ENCODE peak calls at places on chromosomes 13 and 19, in ten cellular contexts. Y is GM23248; V is CD8-positive, alpha-beta T cell; R is ascending aorta; P is Peyer's patch; D is A549; I is IMR-90; M is tibial artery; Q is right cardiac atrium; C is PC-3. H is an unnamed sample. For H3K4me1, the result is how much of the 10 kb centered on the place peaks cover.

GRCh38 chr13:89061821-89062220 is 1390.7 kb downstream of the SLITRK5 start:
- DNase-seq in Y (no peak), V (no peak), R (no peak), P (no peak), D (no peak), I (no peak), M (no peak), Q (no peak), C (peak), H (no peak)

GRCh38 chr13:27861165-27861564 is 58.6 kb upstream of the PDX1 start:
- DNase-seq in Y (no peak), V (no peak), R (no peak), P (no peak), D (no peak), I (no peak), M (no peak), Q (no peak), C (no peak), H (no peak)

GRCh38 chr13:108985166-108985565 is 355.8 kb downstream of the MYO16 start:
- DNase-seq in Y (no peak), V (no peak), R (no peak), P (no peak), D (no peak), I (no peak), M (no peak), Q (no peak), C (no peak), H (no peak)

GRCh38 chr19:15093001-15093400 is 11.0 kb downstream of the OR1I1 start:
- DNase-seq in Y (no peak), V (no peak), R (no peak), P (no peak), D (no peak), I (no peak), M (no peak), Q (no peak), C (no peak), H (no peak)

GRCh38 chr13:33285420-33286124 is at the start of gene STARD13:
- DNase-seq in Y (peak), V (no peak), R (peak), P (peak), D (peak), I (peak), M (peak), Q (peak), C (peak), H (peak)

GRCh38 chr19:48329167-48329891 is 4.0 kb downstream of the EMP3 start:
- DNase-seq in Y (peak), V (peak), R (no peak), P (peak), D (no peak), I (peak), M (no peak), Q (no peak), C (peak), H (peak)

GRCh38 chr19:13334801-13335481 is 171.3 kb downstream of the CACNA1A start:
- DNase-seq in Y (no peak), V (no peak), R (no peak), P (no peak), D (no peak), I (no peak), M (no peak), Q (no peak), C (peak), H (no peak)

GRCh38 chr19:6711078-6711361 is 9.4 kb downstream of the C3 start:
- DNase-seq in Y (no peak), V (no peak), R (no peak), P (no peak), D (no peak), I (no peak), M (no peak), Q (no peak), C (no peak), H (no peak)

GRCh38 chr19:10364644-10365043 is 15.7 kb downstream of the TYK2 start:
- DNase-seq in Y (no peak), V (no peak), R (no peak), P (no peak), D (no peak), I (no peak), M (no peak), Q (no peak), C (no peak), H (no peak)

GRCh38 chr13:80438521-80438920 is 97.6 kb upstream of the SPRY2 start:
- DNase-seq in Y (no peak), V (no peak), R (no peak), P (no peak), D (no peak), I (no peak), M (no peak), Q (no peak), C (no peak), H (no peak)

GRCh38 chr13:88464851-88465250 is 793.7 kb downstream of the SLITRK5 start:
- DNase-seq in Y (no peak), V (no peak), R (no peak), P (no peak), D (no peak), I (no peak), M (no peak), Q (no peak), C (no peak), H (no peak)

GRCh38 chr19:4929186-4929585 is 19.9 kb downstream of the UHRF1 start:
- DNase-seq in Y (peak), V (no peak), R (no peak), P (no peak), D (no peak), I (no peak), M (no peak), Q (no peak), C (no peak), H (no peak)

GRCh38 chr13:94323746-94324408 is 155.6 kb downstream of the DCT start:
- DNase-seq in Y (no peak), V (peak), R (no peak), P (peak), D (no peak), I (no peak), M (no peak), Q (no peak), C (no peak), H (no peak)

GRCh38 chr19:46741447-46741846 is 4.4 kb upstream of the FKRP start:
- DNase-seq in Y (no peak), V (no peak), R (no peak), P (no peak), D (no peak), I (no peak), M (no peak), Q (no peak), C (no peak), H (no peak)

GRCh38 chr19:10290876-10291553 is 1.3 kb downstream of the ICAM5 start:
- DNase-seq in Y (peak), V (peak), R (no peak), P (peak), D (no peak), I (peak), M (no peak), Q (peak), C (peak), H (peak)

GRCh38 chr19:44641460-44641859 is 2.2 kb upstream of the PVR start:
- DNase-seq in Y (no peak), V (no peak), R (no peak), P (no peak), D (no peak), I (no peak), M (no peak), Q (no peak), C (no peak), H (no peak)
- H3K4me1 ChIP-seq in Y (under half), V (under half), R (under half), P (under half), D (half or more), I (under half), M (under half), Q (under half), C (under half), H (under half)

GRCh38 chr13:91020635-91021034 is 326.9 kb upstream of the MIR17HG start:
- DNase-seq in Y (no peak), V (no peak), R (no peak), P (no peak), D (no peak), I (no peak), M (no peak), Q (no peak), C (no peak), H (no peak)

GRCh38 chr13:91024157-91024792 is 323.2 kb upstream of the MIR17HG start:
- DNase-seq in Y (no peak), V (no peak), R (no peak), P (no peak), D (no peak), I (no peak), M (no peak), Q (no peak), C (no peak), H (no peak)

GRCh38 chr13:91025442-91025841 is 322.0 kb upstream of the MIR17HG start:
- DNase-seq in Y (no peak), V (no peak), R (no peak), P (no peak), D (no peak), I (no peak), M (no peak), Q (no peak), C (no peak), H (no peak)
- H3K27ac ChIP-seq in Y (no peak), V (no peak), R (no peak), P (no peak), D (no peak), I (no peak), M (no peak), Q (no peak), C (no peak), H (no peak)

GRCh38 chr19:18494267-18494607 is 27.6 kb downstream of the ELL start:
- DNase-seq in Y (peak), V (no peak), R (no peak), P (no peak), D (no peak), I (peak), M (no peak), Q (no peak), C (no peak), H (no peak)

GRCh38 chr19:18490719-18491118 is 31.2 kb downstream of the ELL start:
- DNase-seq in Y (no peak), V (no peak), R (no peak), P (no peak), D (no peak), I (no peak), M (no peak), Q (no peak), C (no peak), H (no peak)

GRCh38 chr19:18489627-18490184 is 32.2 kb downstream of the ELL start:
- DNase-seq in Y (no peak), V (no peak), R (no peak), P (no peak), D (no peak), I (no peak), M (no peak), Q (no peak), C (no peak), H (no peak)

GRCh38 chr19:18493440-18494266 is 28.2 kb downstream of the ELL start:
- DNase-seq in Y (no peak), V (no peak), R (no peak), P (no peak), D (no peak), I (no peak), M (no peak), Q (no peak), C (no peak), H (no peak)

GRCh38 chr19:18491995-18492953 is 29.6 kb downstream of the ELL start:
- DNase-seq in Y (no peak), V (no peak), R (no peak), P (no peak), D (no peak), I (no peak), M (no peak), Q (no peak), C (no peak), H (no peak)
- H3K4me1 ChIP-seq in Y (under half), V (half or more), R (under half), P (under half), D (under half), I (under half), M (half or more), Q (under half), C (under half), H (under half)

GRCh38 chr13:99265162-99265822 is 7.1 kb upstream of the GPR18 start:
- DNase-seq in Y (no peak), V (no peak), R (no peak), P (no peak), D (no peak), I (no peak), M (no peak), Q (no peak), C (no peak), H (no peak)
- H3K27ac ChIP-seq in Y (no peak), V (no peak), R (no peak), P (no peak), D (no peak), I (no peak), M (no peak), Q (no peak), C (no peak), H (no peak)

GRCh38 chr13:114128348-114128623 is 4.1 kb downstream of the RASA3 start:
- DNase-seq in Y (no peak), V (no peak), R (no peak), P (no peak), D (no peak), I (no peak), M (no peak), Q (no peak), C (no peak), H (no peak)
- H3K4me1 ChIP-seq in Y (under half), V (half or more), R (under half), P (under half), D (under half), I (under half), M (under half), Q (under half), C (under half), H (under half)

GRCh38 chr13:98955336-98955735 is 22.5 kb downstream of the DOCK9 start:
- DNase-seq in Y (no peak), V (no peak), R (no peak), P (no peak), D (no peak), I (no peak), M (no peak), Q (no peak), C (no peak), H (no peak)

GRCh38 chr13:98959775-98960325 is 18.0 kb downstream of the DOCK9 start:
- DNase-seq in Y (no peak), V (no peak), R (no peak), P (no peak), D (no peak), I (no peak), M (no peak), Q (no peak), C (no peak), H (no peak)

GRCh38 chr13:98959299-98959698 is 18.6 kb downstream of the DOCK9 start:
- DNase-seq in Y (no peak), V (no peak), R (no peak), P (no peak), D (no peak), I (no peak), M (no peak), Q (no peak), C (no peak), H (no peak)

GRCh38 chr13:98958443-98958794 is 19.4 kb downstream of the DOCK9 start:
- DNase-seq in Y (no peak), V (no peak), R (no peak), P (no peak), D (no peak), I (no peak), M (no peak), Q (no peak), C (no peak), H (no peak)

DNA sequence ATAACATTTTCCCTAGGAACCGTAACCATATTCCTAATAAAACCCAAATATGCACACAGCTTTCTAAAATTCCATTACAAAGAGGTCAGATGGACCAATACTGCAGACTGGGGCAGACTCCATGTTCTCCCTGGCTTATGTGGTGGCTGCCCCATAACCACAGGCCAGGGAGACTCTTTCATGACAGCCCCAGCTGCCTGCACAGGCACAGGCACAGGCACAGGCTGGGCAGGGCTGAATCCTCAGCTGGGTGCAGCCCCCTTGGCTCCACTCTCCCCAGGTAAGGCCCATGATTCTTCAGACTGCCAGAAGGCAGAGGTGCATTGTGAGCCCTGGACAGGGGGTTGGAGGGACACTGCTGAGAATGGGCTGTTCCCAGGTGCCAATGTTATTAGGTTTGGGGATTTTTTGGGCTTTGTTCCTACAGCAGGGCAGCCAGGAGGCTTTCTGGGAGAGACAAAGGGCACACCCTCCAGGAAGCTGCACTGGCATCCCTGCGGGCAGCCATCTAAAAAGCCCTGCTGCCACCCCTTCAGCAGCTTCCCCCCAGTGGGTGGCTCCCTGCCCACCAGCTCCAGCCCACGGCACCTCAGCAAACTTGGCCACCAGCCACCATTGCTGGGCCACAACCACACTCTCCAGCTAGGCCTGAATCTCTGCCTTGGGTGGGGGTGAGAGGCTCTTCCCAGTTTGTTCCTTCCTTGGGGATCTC is 20.0 kb downstream of the DOCK9 start:
- DNase-seq in Y (no peak), V (no peak), R (no peak), P (no peak), D (no peak), I (no peak), M (no peak), Q (no peak), C (no peak), H (no peak)
- H3K27ac ChIP-seq in Y (no peak), V (no peak), R (no peak), P (no peak), D (no peak), I (no peak), M (no peak), Q (no peak), C (no peak), H (no peak)

H was measured in foreskin keratinocyte.